ENCODE peak calls at places on chromosome 20, in four cellular contexts. One of them, this sample, is unnamed.

GRCh38 chr20:4457566-4458543 is 263.9 kb upstream of the PRND start:
- DNase-seq in endothelial cell of umbilical vein: no peak
- DNase-seq in right cardiac atrium: no peak
- DNase-seq in A549: peak; percentile 26
- DNase-seq in this sample: no peak

GRCh38 chr20:32497589-32498224 is 87.4 kb downstream of the NOL4L start:
- DNase-seq in endothelial cell of umbilical vein: peak; percentile 63
- DNase-seq in right cardiac atrium: no peak
- DNase-seq in A549: no peak
- DNase-seq in this sample: no peak

GRCh38 chr20:17225891-17226409 is 890 bp upstream of the PCSK2 start:
- DNase-seq in endothelial cell of umbilical vein: no peak
- DNase-seq in right cardiac atrium: no peak
- DNase-seq in A549: no peak
- DNase-seq in this sample: no peak

GRCh38 chr20:31604567-31605030 is 490 bp upstream of the ID1 start:
- DNase-seq in endothelial cell of umbilical vein: no peak
- DNase-seq in right cardiac atrium: no peak
- DNase-seq in A549: no peak
- DNase-seq in this sample: no peak

GRCh38 chr20:38789503-38790209 is 15.8 kb upstream of the PPP1R16B start:
- DNase-seq in endothelial cell of umbilical vein: no peak
- DNase-seq in right cardiac atrium: no peak
- DNase-seq in A549: peak; percentile 59
- DNase-seq in this sample: no peak

GRCh38 chr20:15812696-15813095 is 760.6 kb downstream of the KIF16B start:
- DNase-seq in endothelial cell of umbilical vein: no peak
- DNase-seq in right cardiac atrium: no peak
- DNase-seq in A549: no peak
- DNase-seq in this sample: no peak

GRCh38 chr20:1935696-1936366 is 40.6 kb downstream of the SIRPA start:
- DNase-seq in endothelial cell of umbilical vein: no peak
- DNase-seq in right cardiac atrium: peak; percentile 77
- DNase-seq in A549: no peak
- DNase-seq in this sample: no peak

GRCh38 chr20:34091637-34092200 is 20.3 kb downstream of the EIF2S2 start:
- DNase-seq in endothelial cell of umbilical vein: no peak
- DNase-seq in right cardiac atrium: no peak
- DNase-seq in A549: no peak
- DNase-seq in this sample: no peak

GRCh38 chr20:51211191-51211590 is 188.3 kb upstream of the KCNG1 start:
- DNase-seq in endothelial cell of umbilical vein: no peak
- DNase-seq in right cardiac atrium: no peak
- DNase-seq in A549: no peak
- DNase-seq in this sample: no peak

GRCh38 chr20:59746155-59746554 is 141.8 kb downstream of the PHACTR3 start:
- DNase-seq in endothelial cell of umbilical vein: no peak
- DNase-seq in right cardiac atrium: no peak
- DNase-seq in A549: no peak
- DNase-seq in this sample: no peak

GRCh38 chr20:2527762-2528161 is 8.6 kb upstream of the TMC2 start:
- DNase-seq in endothelial cell of umbilical vein: no peak
- DNase-seq in right cardiac atrium: no peak
- DNase-seq in A549: no peak
- DNase-seq in this sample: no peak

GRCh38 chr20:62769346-62770071 is 26.8 kb upstream of the MRGBP start:
- DNase-seq in endothelial cell of umbilical vein: no peak
- DNase-seq in right cardiac atrium: peak; percentile 8
- DNase-seq in A549: no peak
- DNase-seq in this sample: peak; percentile 8

GRCh38 chr20:4327956-4328355 is 312.6 kb upstream of the RNF24 start:
- DNase-seq in endothelial cell of umbilical vein: no peak
- DNase-seq in right cardiac atrium: no peak
- DNase-seq in A549: no peak
- DNase-seq in this sample: no peak

GRCh38 chr20:34538671-34539123 is 19.8 kb upstream of the MAP1LC3A start:
- DNase-seq in endothelial cell of umbilical vein: peak; percentile 45
- DNase-seq in right cardiac atrium: peak; percentile 59
- DNase-seq in A549: peak; percentile 64
- DNase-seq in this sample: no peak

GRCh38 chr20:62935968-62936585 is 1.9 kb upstream of the GID8 start:
- DNase-seq in endothelial cell of umbilical vein: no peak
- DNase-seq in right cardiac atrium: no peak
- DNase-seq in A549: no peak
- DNase-seq in this sample: no peak

DNA sequence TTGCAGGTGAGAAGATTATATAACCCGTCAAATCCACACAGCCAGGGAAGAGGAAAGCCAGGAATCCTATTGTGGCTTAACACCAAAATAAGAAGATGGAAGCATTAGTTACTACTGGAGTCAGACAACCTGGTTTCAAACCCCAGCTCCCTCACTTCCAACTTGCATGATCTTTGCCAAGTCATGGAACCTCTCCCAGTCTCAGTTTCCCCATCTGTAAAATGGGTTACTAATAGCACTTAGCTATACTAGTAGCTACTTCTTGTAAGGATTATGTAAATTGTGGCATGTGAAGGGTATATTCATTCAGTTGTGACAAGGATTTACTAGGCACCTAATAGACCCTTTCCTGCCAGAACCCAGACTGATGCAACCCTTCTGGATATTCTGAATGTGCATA is 50.4 kb downstream of the JPH2 start:
- DNase-seq in endothelial cell of umbilical vein: no peak
- DNase-seq in right cardiac atrium: no peak
- DNase-seq in A549: no peak
- DNase-seq in this sample: no peak
- H3K4me1 ChIP-seq in endothelial cell of umbilical vein: no peaks in the 10 kb centered on the region
- H3K4me1 ChIP-seq in right cardiac atrium: peaks cover 7% of the 10 kb centered on the region
- H3K4me1 ChIP-seq in A549: no peaks in the 10 kb centered on the region
- H3K4me1 ChIP-seq in this sample: no peaks in the 10 kb centered on the region

GRCh38 chr20:6490849-6491248 is 276.6 kb upstream of the BMP2 start:
- DNase-seq in endothelial cell of umbilical vein: no peak
- DNase-seq in right cardiac atrium: no peak
- DNase-seq in A549: no peak
- DNase-seq in this sample: no peak
- H3K9me3 ChIP-seq in endothelial cell of umbilical vein: no peaks in the 10 kb centered on the region
- H3K9me3 ChIP-seq in right cardiac atrium: no peaks in the 10 kb centered on the region
- H3K9me3 ChIP-seq in A549: no peaks in the 10 kb centered on the region
- H3K9me3 ChIP-seq in this sample: no peaks in the 10 kb centered on the region

DNA sequence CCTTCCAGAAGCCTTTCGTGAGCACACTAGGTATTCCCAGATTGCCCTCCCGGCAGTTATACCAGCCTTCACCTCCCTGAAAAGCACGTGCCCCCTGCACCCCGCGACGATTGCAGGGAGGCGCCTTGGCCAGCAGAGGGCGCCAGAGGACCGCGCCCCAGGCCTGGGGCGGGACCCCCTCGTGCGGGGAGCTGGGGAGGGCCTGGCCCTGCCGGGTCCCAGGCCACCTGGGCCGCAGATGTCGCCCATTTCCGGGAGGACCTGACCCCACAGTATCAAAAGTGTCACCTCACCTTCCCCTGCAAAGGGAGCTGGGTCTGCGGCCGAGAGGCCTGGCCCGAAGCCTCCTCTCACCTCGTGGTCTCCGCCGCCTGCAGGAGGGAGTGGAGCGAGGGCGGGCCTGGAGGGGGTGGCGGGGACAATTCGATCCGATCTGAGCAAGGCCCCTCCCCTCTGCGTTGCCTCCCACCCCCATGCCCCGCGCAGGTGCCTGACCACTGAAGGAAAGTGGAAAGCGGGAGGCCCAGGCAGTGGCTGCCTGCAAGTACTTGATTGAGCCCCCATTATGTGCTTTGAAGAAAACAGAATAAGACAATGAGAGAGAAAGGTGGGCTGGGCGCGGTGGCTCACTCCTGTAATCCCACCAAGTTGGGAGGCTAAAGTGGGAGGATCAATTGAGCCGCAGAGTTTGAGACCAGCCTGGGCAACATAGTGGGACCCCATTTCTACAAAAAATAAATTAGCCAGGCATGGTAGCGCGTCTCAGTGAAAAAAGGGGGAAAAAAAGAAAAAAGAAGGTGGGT is 3.5 kb upstream of the SNAI1 start:
- DNase-seq in endothelial cell of umbilical vein: peak; percentile 48
- DNase-seq in right cardiac atrium: no peak
- DNase-seq in A549: peak; percentile 60
- DNase-seq in this sample: peak; percentile 87
- H3K4me3 ChIP-seq in endothelial cell of umbilical vein: no peak overlapping the region
- H3K4me3 ChIP-seq in right cardiac atrium: peak overlapping the region; percentile 18
- H3K4me3 ChIP-seq in A549: peak overlapping the region; percentile 19
- H3K4me3 ChIP-seq in this sample: peak overlapping the region; percentile 22

DNA sequence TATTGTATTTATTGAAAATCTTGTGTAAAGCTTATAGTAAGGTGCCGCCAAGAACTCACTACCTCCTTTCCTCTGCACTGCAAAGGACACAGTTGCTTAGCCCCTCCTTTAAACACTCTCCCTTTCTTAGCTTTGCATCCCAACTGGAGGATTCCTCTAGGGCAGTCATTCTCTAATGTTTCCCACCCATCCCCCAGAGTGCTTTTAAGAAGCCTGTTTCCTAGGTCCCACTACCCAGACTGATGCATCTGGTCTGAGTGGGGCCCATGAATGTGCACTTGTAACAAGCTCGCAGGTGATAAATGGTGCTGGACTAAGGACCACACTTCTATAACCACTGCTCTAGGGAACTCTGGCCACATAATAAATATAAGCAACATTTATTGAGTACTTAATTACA is 55.2 kb downstream of the B4GALT5 start:
- DNase-seq in endothelial cell of umbilical vein: no peak
- DNase-seq in right cardiac atrium: no peak
- DNase-seq in A549: no peak
- DNase-seq in this sample: no peak
- H3K4me1 ChIP-seq in endothelial cell of umbilical vein: peaks cover 19% of the 10 kb centered on the region
- H3K4me1 ChIP-seq in right cardiac atrium: peaks cover 10% of the 10 kb centered on the region
- H3K4me1 ChIP-seq in A549: peaks cover 76% of the 10 kb centered on the region
- H3K4me1 ChIP-seq in this sample: no peaks in the 10 kb centered on the region

DNA sequence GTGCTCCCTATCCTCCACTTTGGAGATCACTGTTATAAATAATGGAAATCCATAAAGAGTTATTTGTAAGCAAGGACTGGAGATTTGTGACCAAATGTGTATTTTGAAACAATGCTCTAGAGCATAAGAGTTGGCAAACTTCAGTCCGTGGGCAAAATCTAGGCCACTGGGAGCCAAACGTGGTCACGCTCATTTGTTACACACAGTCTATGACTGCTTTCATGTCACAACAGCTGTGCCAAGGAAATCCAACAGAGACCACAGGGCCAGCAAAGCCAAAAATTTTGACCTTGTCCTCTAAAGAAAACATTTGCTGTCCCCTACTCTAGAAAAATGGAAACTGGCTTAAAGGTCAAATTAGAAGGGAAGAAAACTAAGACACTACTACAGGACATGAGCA is 7.9 kb downstream of the ZNF334 start:
- DNase-seq in endothelial cell of umbilical vein: no peak
- DNase-seq in right cardiac atrium: no peak
- DNase-seq in A549: no peak
- DNase-seq in this sample: no peak
- H3K9me3 ChIP-seq in endothelial cell of umbilical vein: no peaks in the 10 kb centered on the region
- H3K9me3 ChIP-seq in right cardiac atrium: peaks cover 7% of the 10 kb centered on the region
- H3K9me3 ChIP-seq in A549: peaks cover 41% of the 10 kb centered on the region
- H3K9me3 ChIP-seq in this sample: peaks cover 20% of the 10 kb centered on the region

DNA sequence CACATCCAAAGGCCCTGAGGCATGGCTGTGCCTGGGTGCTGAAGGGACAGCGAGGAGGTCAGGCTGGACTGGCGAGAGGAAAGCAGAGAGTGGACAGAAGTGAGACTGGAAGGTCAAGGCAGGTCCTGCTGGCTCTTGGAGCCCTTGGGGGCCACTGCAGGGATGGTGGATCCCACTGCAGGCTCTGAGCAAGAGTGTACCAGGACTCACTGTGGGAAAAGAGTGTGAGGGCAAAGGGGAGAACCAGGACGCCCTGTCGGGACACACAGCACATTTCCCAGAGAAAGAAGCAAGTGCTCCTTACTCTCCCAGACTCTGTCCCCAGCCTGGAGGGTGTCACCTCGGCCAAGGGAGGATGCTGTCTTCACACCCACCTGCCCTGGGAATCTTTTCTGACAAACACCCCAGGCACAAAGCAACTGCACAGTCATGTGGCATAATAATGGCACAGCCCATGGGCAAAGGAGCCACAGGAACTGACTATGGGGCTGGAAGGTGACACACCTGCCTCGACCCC is 172.3 kb upstream of the CST7 start:
- DNase-seq in endothelial cell of umbilical vein: no peak
- DNase-seq in right cardiac atrium: no peak
- DNase-seq in A549: no peak
- DNase-seq in this sample: no peak
- H3K4me3 ChIP-seq in endothelial cell of umbilical vein: no peak overlapping the region
- H3K4me3 ChIP-seq in right cardiac atrium: no peak overlapping the region
- H3K4me3 ChIP-seq in A549: no peak overlapping the region
- H3K4me3 ChIP-seq in this sample: no peak overlapping the region

DNA sequence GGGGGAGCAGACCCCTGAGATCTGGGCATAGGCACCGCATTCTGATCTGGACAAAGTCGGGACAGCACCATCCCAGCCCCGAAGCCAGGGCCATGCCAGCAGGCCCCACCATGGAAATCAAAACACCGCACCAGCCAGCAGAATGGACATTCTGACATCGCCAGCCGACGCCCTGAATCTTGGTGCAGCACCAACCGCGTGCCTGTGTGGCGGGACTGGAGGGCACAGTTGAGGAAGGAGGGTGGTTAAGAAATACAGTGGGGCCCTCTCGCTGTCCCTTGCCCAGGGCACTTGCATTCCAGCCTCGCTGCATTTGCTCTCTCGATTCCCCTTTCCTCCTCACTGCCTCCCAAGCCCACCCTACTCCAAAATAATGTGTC is 2.0 kb downstream of the NNAT start:
- DNase-seq in endothelial cell of umbilical vein: no peak
- DNase-seq in right cardiac atrium: no peak
- DNase-seq in A549: no peak
- DNase-seq in this sample: no peak
- H3K4me1 ChIP-seq in endothelial cell of umbilical vein: peaks cover 46% of the 10 kb centered on the region
- H3K4me1 ChIP-seq in right cardiac atrium: peaks cover 31% of the 10 kb centered on the region
- H3K4me1 ChIP-seq in A549: peaks cover 26% of the 10 kb centered on the region
- H3K4me1 ChIP-seq in this sample: peaks cover 38% of the 10 kb centered on the region

GRCh38 chr20:56174416-56174815 is 74.1 kb upstream of the MC3R start:
- DNase-seq in endothelial cell of umbilical vein: no peak
- DNase-seq in right cardiac atrium: no peak
- DNase-seq in A549: no peak
- DNase-seq in this sample: no peak
- H3K9me3 ChIP-seq in endothelial cell of umbilical vein: no peaks in the 10 kb centered on the region
- H3K9me3 ChIP-seq in right cardiac atrium: no peaks in the 10 kb centered on the region
- H3K9me3 ChIP-seq in A549: no peaks in the 10 kb centered on the region
- H3K9me3 ChIP-seq in this sample: no peaks in the 10 kb centered on the region

GRCh38 chr20:44584103-44584690 is 1.8 kb downstream of the PKIG start:
- DNase-seq in endothelial cell of umbilical vein: no peak
- DNase-seq in right cardiac atrium: no peak
- DNase-seq in A549: no peak
- DNase-seq in this sample: no peak
- H3K4me3 ChIP-seq in endothelial cell of umbilical vein: no peak overlapping the region
- H3K4me3 ChIP-seq in right cardiac atrium: peak overlapping the region; percentile 86
- H3K4me3 ChIP-seq in A549: no peak overlapping the region
- H3K4me3 ChIP-seq in this sample: no peak overlapping the region

This sample was measured in CD8-positive, alpha-beta T cell.